ENCODE peak calls at places on chromosomes 4 and X, in six cellular contexts. T is spleen, R is ascending aorta, J is uterus, X is Peyer's patch, E is left ventricle myocardium inferior. B is an unnamed sample.

GRCh38 chrX:17072726-17073125 is 126.3 kb downstream of the REPS2 start:
- DNase-seq in T (no peak), R (no peak), J (peak; percentile 26), X (no peak), E (no peak), B (no peak)

GRCh38 chr4:2289955-2290333 is 28.0 kb upstream of the MXD4 start:
- DNase-seq in T (no peak), R (peak; percentile 46), J (peak; percentile 11), X (no peak), E (no peak), B (peak; percentile 40)

GRCh38 chr4:185576918-185577591 is 41.7 kb upstream of the PDLIM3 start:
- DNase-seq in T (no peak), R (no peak), J (no peak), X (no peak), E (no peak), B (no peak)

GRCh38 chr4:141131738-141132688 is 1.3 kb downstream of the RNF150 start:
- DNase-seq in T (peak; percentile 77), R (peak; percentile 64), J (peak; percentile 41), X (no peak), E (peak; percentile 32), B (no peak)

GRCh38 chr4:110904435-110905050 is 281.7 kb upstream of the PITX2 start:
- DNase-seq in T (no peak), R (no peak), J (no peak), X (no peak), E (no peak), B (no peak)

GRCh38 chr4:25984796-25985195 is 70.8 kb downstream of the SMIM20 start:
- DNase-seq in T (no peak), R (no peak), J (no peak), X (no peak), E (no peak), B (no peak)

GRCh38 chrX:110032534-110033161 is 29.7 kb downstream of the TMEM164 start:
- DNase-seq in T (no peak), R (no peak), J (no peak), X (no peak), E (no peak), B (no peak)

GRCh38 chrX:51332188-51332942 is at the start of gene NUDT10:
- DNase-seq in T (peak; percentile 79), R (peak; percentile 70), J (peak; percentile 70), X (peak; percentile 18), E (peak; percentile 30), B (no peak)

GRCh38 chrX:110532527-110532926 is 173.9 kb downstream of the RTL9 start:
- DNase-seq in T (no peak), R (no peak), J (no peak), X (no peak), E (no peak), B (no peak)

GRCh38 chr4:2289311-2289954 is 27.5 kb upstream of the MXD4 start:
- DNase-seq in T (peak; percentile 73), R (peak; percentile 45), J (no peak), X (no peak), E (no peak), B (peak; percentile 49)

GRCh38 chr4:147310312-147310711 is 170.6 kb upstream of the EDNRA start:
- DNase-seq in T (no peak), R (no peak), J (no peak), X (no peak), E (no peak), B (no peak)

GRCh38 chrX:155148724-155149537 is 67.3 kb upstream of the VBP1 start:
- DNase-seq in T (no peak), R (no peak), J (no peak), X (no peak), E (no peak), B (no peak)

GRCh38 chrX:2696698-2697215 is 5.7 kb downstream of the CD99 start:
- DNase-seq in T (peak; percentile 71), R (no peak), J (no peak), X (peak; percentile 56), E (no peak), B (no peak)

GRCh38 chrX:153644356-153645125 is 2.5 kb upstream of the DUSP9 start:
- DNase-seq in T (peak; percentile 62), R (peak; percentile 34), J (no peak), X (no peak), E (no peak), B (no peak)

GRCh38 chrX:19554786-19555185 is 39.5 kb upstream of the MAP3K15 start:
- DNase-seq in T (no peak), R (no peak), J (no peak), X (no peak), E (no peak), B (no peak)

GRCh38 chr4:110970642-110971041 is 347.8 kb upstream of the PITX2 start:
- DNase-seq in T (no peak), R (no peak), J (no peak), X (no peak), E (no peak), B (no peak)

GRCh38 chrX:46840946-46841740 is 4.3 kb downstream of the RP2 start:
- DNase-seq in T (no peak), R (no peak), J (no peak), X (no peak), E (no peak), B (no peak)

GRCh38 chr4:39020130-39020529 is 12.1 kb downstream of the TMEM156 start:
- DNase-seq in T (no peak), R (no peak), J (no peak), X (no peak), E (no peak), B (no peak)

GRCh38 chrX:70508296-70508911 is 63.8 kb downstream of the DLG3 start:
- DNase-seq in T (no peak), R (no peak), J (no peak), X (no peak), E (no peak), B (no peak)

GRCh38 chrX:42934020-42934701 is 156.2 kb upstream of the PPP1R2C start:
- DNase-seq in T (no peak), R (no peak), J (no peak), X (peak; percentile 71), E (no peak), B (no peak)

GRCh38 chr4:18020671-18021469 is 685 bp downstream of the LCORL start:
- DNase-seq in T (peak; percentile 92), R (peak; percentile 84), J (peak; percentile 50), X (peak; percentile 62), E (peak; percentile 69), B (peak; percentile 53)

GRCh38 chr4:11565899-11566298 is 137.2 kb upstream of the HS3ST1 start:
- DNase-seq in T (no peak), R (no peak), J (no peak), X (no peak), E (no peak), B (no peak)

GRCh38 chrX:1658083-1658463 is 43.2 kb downstream of the ASMT start:
- DNase-seq in T (peak; percentile 58), R (no peak), J (no peak), X (no peak), E (no peak), B (no peak)

GRCh38 chr4:188002346-188002745 is 6.8 kb downstream of the ZFP42 start:
- DNase-seq in T (no peak), R (no peak), J (no peak), X (no peak), E (no peak), B (no peak)

GRCh38 chr4:142656178-142656577 is 189.9 kb downstream of the INPP4B start:
- DNase-seq in T (no peak), R (no peak), J (no peak), X (no peak), E (no peak), B (no peak)

GRCh38 chr4:184348311-184349233 is 125.8 kb downstream of the IRF2 start:
- DNase-seq in T (no peak), R (no peak), J (peak; percentile 41), X (no peak), E (peak; percentile 43), B (no peak)

GRCh38 chr4:151294833-151295496 is 18.0 kb downstream of the PRSS48 start:
- DNase-seq in T (no peak), R (no peak), J (no peak), X (no peak), E (no peak), B (no peak)

DNA sequence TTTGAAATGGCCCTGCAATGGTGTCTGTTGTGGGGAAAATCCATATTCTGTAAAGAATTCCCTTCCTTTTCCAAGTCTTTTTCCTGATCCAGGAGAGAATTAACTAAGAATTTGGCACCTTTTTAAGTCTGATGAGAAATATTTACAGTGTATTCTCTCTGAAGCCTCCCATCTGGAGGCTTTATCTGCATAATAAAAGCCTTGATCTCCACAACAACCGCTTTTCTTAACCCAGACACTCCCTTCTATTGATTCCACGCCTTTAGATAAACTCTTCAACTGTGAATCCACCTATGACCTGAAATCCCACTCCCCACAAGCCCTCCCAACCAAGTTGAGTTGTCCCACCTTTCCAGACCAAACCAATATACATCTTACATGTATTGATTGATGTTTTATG is 43.1 kb upstream of the TMPRSS11E start:
- DNase-seq in T (no peak), R (no peak), J (no peak), X (no peak), E (no peak), B (no peak)
- H3K27ac ChIP-seq in T (no peak overlapping the region), R (no peak overlapping the region), J (no peak overlapping the region), X (no peak overlapping the region), E (no peak overlapping the region), B (no peak overlapping the region)

GRCh38 chrX:20969565-20969964 is 404.7 kb upstream of the CNKSR2 start:
- DNase-seq in T (no peak), R (no peak), J (no peak), X (no peak), E (no peak), B (no peak)
- H3K27ac ChIP-seq in T (no peak overlapping the region), R (no peak overlapping the region), J (no peak overlapping the region), X (no peak overlapping the region), E (no peak overlapping the region), B (no peak overlapping the region)

GRCh38 chr4:94976371-94977011 is 218.7 kb downstream of the BMPR1B start:
- DNase-seq in T (no peak), R (no peak), J (no peak), X (no peak), E (no peak), B (no peak)
- H3K27ac ChIP-seq in T (no peak overlapping the region), R (peak overlapping the region; percentile 15), J (no peak overlapping the region), X (no peak overlapping the region), E (no peak overlapping the region), B (no peak overlapping the region)

DNA sequence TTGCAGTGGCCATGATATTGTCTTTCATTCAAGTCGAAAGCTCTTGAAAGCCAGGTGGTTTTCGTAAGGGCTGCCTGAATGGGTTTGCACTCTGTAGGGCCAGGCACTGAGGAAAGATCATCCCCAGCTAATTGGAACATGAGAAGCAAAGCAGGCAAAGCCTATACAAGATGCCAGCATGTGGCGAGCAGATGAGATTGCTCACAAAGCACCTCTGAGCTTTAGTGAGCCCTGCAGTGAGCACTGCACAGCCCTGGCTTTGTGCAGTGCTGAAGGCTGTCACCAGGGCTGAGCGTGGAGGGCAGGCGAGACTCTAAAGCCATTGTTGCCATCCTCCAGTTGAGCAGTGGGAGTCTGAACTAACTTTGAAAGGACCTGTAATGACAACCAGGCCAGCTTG is 53.8 kb downstream of the HADH start:
- DNase-seq in T (no peak), R (no peak), J (no peak), X (no peak), E (no peak), B (no peak)
- H3K27ac ChIP-seq in T (no peak overlapping the region), R (no peak overlapping the region), J (no peak overlapping the region), X (no peak overlapping the region), E (no peak overlapping the region), B (no peak overlapping the region)

B was measured in breast epithelium.